ENCODE peak calls at places on chromosomes 7 and 10, in eight cellular contexts. E, S, W, D, I, H, Q and F are unnamed samples.

GRCh38 chr10:15642095-15642494 is 77.6 kb downstream of the ITGA8 start:
- DNase-seq in H (peak), E (no peak), W (no peak), I (no peak), Q (no peak), S (no peak), D (no peak), F (no peak)

GRCh38 chr7:28054531-28055160 is 125.9 kb downstream of the JAZF1 start:
- DNase-seq in H (no peak), D (no peak), W (no peak), I (no peak), S (no peak), E (peak), Q (no peak), F (no peak)

GRCh38 chr7:144936314-144936713 is 100.5 kb upstream of the TPK1 start:
- DNase-seq in E (no peak), I (no peak), Q (no peak), W (no peak), S (no peak), H (no peak), D (no peak), F (no peak)

GRCh38 chr7:2734761-2735571 is 47.0 kb downstream of the AMZ1 start:
- DNase-seq in Q (no peak), E (no peak), W (peak), H (no peak), I (peak), D (peak), S (no peak), F (peak)

GRCh38 chr7:44284881-44285541 is 40.4 kb downstream of the CAMK2B start:
- DNase-seq in S (no peak), I (no peak), D (peak), W (peak), H (no peak), Q (peak), E (no peak), F (peak)

GRCh38 chr7:132216847-132217246 is 359.4 kb downstream of the PLXNA4 start:
- DNase-seq in W (no peak), D (no peak), Q (no peak), E (no peak), I (no peak), S (no peak), H (no peak), F (no peak)

GRCh38 chr7:150383710-150384397 is 4.7 kb downstream of the ZNF775 start:
- DNase-seq in D (no peak), I (peak), E (no peak), H (no peak), Q (no peak), W (peak), S (no peak), F (no peak)

GRCh38 chr10:71966046-71967004 is 2.1 kb downstream of the CHST3 start:
- DNase-seq in H (peak), S (no peak), Q (no peak), W (no peak), D (no peak), I (no peak), E (peak), F (peak)

GRCh38 chr7:18437086-18437485 is 58.5 kb upstream of the HDAC9 start:
- DNase-seq in E (no peak), H (peak), Q (no peak), D (no peak), S (no peak), I (no peak), W (no peak), F (no peak)

GRCh38 chr7:93013471-93014061 is 104.2 kb downstream of the SAMD9 start:
- DNase-seq in D (no peak), W (no peak), E (no peak), H (peak), S (no peak), I (no peak), Q (no peak), F (no peak)

GRCh38 chr7:87046456-87046855 is 13.0 kb downstream of the ELAPOR2 start:
- DNase-seq in I (no peak), W (no peak), Q (no peak), H (no peak), S (no peak), E (no peak), D (no peak), F (no peak)

GRCh38 chr7:67610897-67611296 is 614.3 kb downstream of the TYW1 start:
- DNase-seq in Q (no peak), E (no peak), H (no peak), S (no peak), I (no peak), D (no peak), W (no peak), F (no peak)

GRCh38 chr10:3754727-3755439 is 30.1 kb downstream of the KLF6 start:
- DNase-seq in S (no peak), I (no peak), W (peak), H (peak), Q (no peak), D (no peak), E (peak), F (no peak)

GRCh38 chr10:42928064-42928463 is 145.5 kb downstream of the BMS1 start:
- DNase-seq in E (no peak), H (no peak), D (peak), W (peak), Q (no peak), I (no peak), S (no peak), F (no peak)

GRCh38 chr10:113690749-113691148 is 11.0 kb downstream of the CASP7 start:
- DNase-seq in Q (no peak), H (no peak), S (no peak), D (no peak), E (no peak), I (no peak), W (no peak), F (no peak)

GRCh38 chr10:74137992-74138391 is 12.6 kb downstream of the AP3M1 start:
- DNase-seq in Q (no peak), D (no peak), W (no peak), S (no peak), E (no peak), I (no peak), H (no peak), F (no peak)

GRCh38 chr10:29617880-29618340 is 16.9 kb downstream of the SVIL start:
- DNase-seq in D (no peak), I (no peak), S (no peak), Q (no peak), E (no peak), H (no peak), W (peak), F (no peak)

GRCh38 chr7:39130304-39130703 is 152.6 kb downstream of the POU6F2 start:
- DNase-seq in E (no peak), I (no peak), W (no peak), Q (no peak), H (no peak), D (no peak), S (no peak), F (no peak)

GRCh38 chr7:23020742-23021401 is 6.9 kb upstream of the HYCC1 start:
- DNase-seq in Q (no peak), I (no peak), D (no peak), E (peak), W (no peak), S (no peak), H (peak), F (no peak)

GRCh38 chr10:60448246-60448645 is 58.6 kb upstream of the ANK3 start:
- DNase-seq in H (no peak), E (no peak), Q (no peak), I (no peak), D (no peak), S (no peak), W (no peak), F (no peak)

GRCh38 chr10:84531396-84531795 is 203.0 kb downstream of the CCSER2 start:
- DNase-seq in S (no peak), W (no peak), H (no peak), D (no peak), I (no peak), Q (no peak), E (no peak), F (no peak)

GRCh38 chr10:21173433-21173963 is 276.4 kb upstream of the NEBL start:
- DNase-seq in D (no peak), E (no peak), Q (peak), H (no peak), S (no peak), W (peak), I (peak), F (no peak)

GRCh38 chr10:78776746-78777145 is 292.0 kb upstream of the ZMIZ1 start:
- DNase-seq in H (no peak), S (no peak), D (no peak), E (no peak), W (peak), I (no peak), Q (no peak), F (no peak)

GRCh38 chr7:70325509-70326101 is 727.3 kb downstream of the AUTS2 start:
- DNase-seq in H (peak), E (peak), D (no peak), I (no peak), S (no peak), Q (no peak), W (peak), F (no peak)

GRCh38 chr7:139914306-139914747 is 85.3 kb downstream of the TBXAS1 start:
- DNase-seq in H (peak), Q (no peak), D (no peak), W (no peak), I (no peak), S (no peak), E (peak), F (no peak)

GRCh38 chr10:33571616-33572015 is 237.1 kb upstream of the NRP1 start:
- DNase-seq in I (no peak), H (peak), W (no peak), E (peak), Q (no peak), S (no peak), D (no peak), F (no peak)

GRCh38 chr7:27739914-27740448 is at the start of gene TAX1BP1:
- DNase-seq in S (peak), H (peak), W (peak), E (peak), D (peak), Q (peak), I (peak), F (peak)

GRCh38 chr10:84825330-84825729 is 496.9 kb downstream of the CCSER2 start:
- DNase-seq in I (peak), S (no peak), H (peak), E (peak), Q (no peak), W (no peak), D (no peak), F (peak)

GRCh38 chr7:372939-373791 is 83.2 kb downstream of the FOXL3 start:
- DNase-seq in I (peak), E (no peak), D (peak), Q (peak), W (peak), H (no peak), S (no peak), F (peak)

GRCh38 chr10:64054392-64054791 is 533.2 kb downstream of the REEP3 start:
- DNase-seq in Q (no peak), E (no peak), I (no peak), H (no peak), S (no peak), W (no peak), D (no peak), F (no peak)

GRCh38 chr7:18855796-18856195 is 261.6 kb downstream of the TWIST1 start:
- DNase-seq in S (no peak), Q (no peak), E (no peak), H (peak), W (no peak), I (no peak), D (no peak), F (no peak)

GRCh38 chr7:127833641-127834040 is 181.6 kb downstream of the SND1 start:
- DNase-seq in I (no peak), W (no peak), D (no peak), Q (no peak), E (no peak), S (no peak), H (peak), F (no peak)

GRCh38 chr10:98273454-98273850 is 5.5 kb upstream of the LOXL4 start:
- DNase-seq in D (no peak), E (no peak), H (no peak), S (no peak), W (peak), I (no peak), Q (no peak), F (no peak)

DNA sequence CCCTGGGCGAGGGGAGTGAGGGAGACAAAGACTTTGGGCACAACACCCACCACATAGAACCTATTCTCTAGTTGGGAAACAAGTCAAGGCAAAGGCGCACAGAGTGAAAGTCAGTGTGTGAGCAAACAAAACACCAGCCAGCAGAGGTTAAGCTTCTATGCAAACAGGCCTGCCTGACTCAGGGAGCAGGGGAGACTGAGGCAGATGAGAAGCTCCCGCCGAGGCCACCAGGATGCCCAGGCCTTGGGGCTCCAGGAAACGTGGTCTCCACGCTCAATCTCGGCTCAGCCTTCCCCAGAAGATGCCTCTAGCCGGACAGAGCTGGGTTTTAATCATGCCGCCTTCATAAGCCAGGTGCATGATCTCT is 74.1 kb upstream of the KCNMA1 start:
- DNase-seq in W (no peak), Q (no peak), D (no peak), I (no peak), E (no peak), H (no peak), S (no peak), F (no peak)
- TF ChIP-seq CTCF in W (no peak), Q (no peak), D (no peak), I (no peak), E (peak), H (no peak), S (no peak), F (no peak)

DNA sequence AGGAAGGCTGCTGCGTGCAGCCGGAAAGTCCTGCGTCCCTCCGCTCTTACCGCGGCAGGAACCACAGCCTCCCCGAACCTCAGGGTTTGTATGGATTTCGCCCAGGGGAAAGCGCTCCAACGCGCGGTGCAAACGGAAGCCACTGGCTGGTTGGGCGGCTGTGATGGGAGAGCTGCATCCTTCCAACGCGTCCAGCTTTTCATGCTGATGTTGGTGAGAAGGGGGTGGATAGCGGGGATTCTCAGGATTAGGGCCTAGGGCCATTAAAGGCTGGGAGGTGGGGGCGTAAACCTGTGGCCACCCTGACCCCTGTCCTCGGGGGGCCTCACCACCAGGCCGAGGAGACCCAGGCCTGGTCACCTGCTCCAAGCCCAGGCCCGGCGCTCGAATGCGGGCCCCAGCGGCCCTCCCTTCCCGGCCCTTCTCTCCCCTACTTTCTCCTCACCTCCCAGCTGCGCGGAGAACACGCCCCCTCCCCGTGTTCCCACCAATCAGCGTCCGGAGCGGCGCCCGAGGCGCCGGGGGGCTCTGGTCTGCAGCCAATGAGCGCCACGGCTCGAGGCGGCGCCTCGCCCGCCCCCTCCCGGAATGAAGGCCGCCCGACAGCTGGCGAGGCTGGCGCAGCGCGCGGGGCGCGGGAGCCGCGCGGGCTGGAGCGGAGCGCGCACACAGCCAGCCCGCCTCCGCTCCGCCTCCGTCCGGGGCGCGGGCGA is 458 bp upstream of the NANOS1 start:
- DNase-seq in I (peak), E (peak), S (peak), Q (peak), D (peak), W (peak), H (peak), F (peak)
- TF ChIP-seq POLR2A in I (peak), E (no peak), S (no peak), Q (no peak), D (no peak), W (no peak), H (no peak), F (no peak)

GRCh38 chr7:128954830-128955797 is 17.4 kb downstream of the IRF5 start:
- DNase-seq in I (no peak), E (no peak), D (no peak), S (no peak), W (no peak), Q (no peak), H (peak), F (no peak)
- TF ChIP-seq CTCF in I (no peak), E (no peak), D (no peak), S (no peak), W (no peak), Q (no peak), H (no peak), F (no peak)

GRCh38 chr10:1069680-1070079 is 13.5 kb downstream of the WDR37 start:
- DNase-seq in H (no peak), S (no peak), I (no peak), E (no peak), D (no peak), W (no peak), Q (no peak), F (no peak)
- TF ChIP-seq POLR2A in H (no peak), S (no peak), I (no peak), E (no peak), D (no peak), W (no peak), Q (no peak), F (no peak)

GRCh38 chr7:30683839-30684238 is 1.6 kb upstream of the CRHR2 start:
- DNase-seq in S (no peak), I (no peak), E (no peak), W (no peak), Q (no peak), D (no peak), H (no peak), F (no peak)

GRCh38 chr7:30683306-30683705 is 1.1 kb upstream of the CRHR2 start:
- DNase-seq in E (no peak), H (no peak), I (no peak), D (no peak), W (no peak), S (no peak), Q (no peak), F (no peak)

GRCh38 chr7:30684351-30684750 is 2.1 kb upstream of the CRHR2 start:
- DNase-seq in E (no peak), Q (no peak), D (no peak), S (no peak), I (no peak), W (no peak), H (no peak), F (no peak)

GRCh38 chr7:30681262-30682130 is 760 bp downstream of the CRHR2 start:
- DNase-seq in E (no peak), W (no peak), H (no peak), D (no peak), S (no peak), I (no peak), Q (no peak), F (peak)

GRCh38 chr7:30682131-30683083 is at the start of gene CRHR2:
- DNase-seq in I (peak), Q (no peak), W (no peak), H (no peak), E (no peak), S (no peak), D (no peak), F (peak)
- TF ChIP-seq CTCF in I (peak), Q (no peak), W (no peak), H (no peak), E (peak), S (peak), D (peak), F (peak)

DNA sequence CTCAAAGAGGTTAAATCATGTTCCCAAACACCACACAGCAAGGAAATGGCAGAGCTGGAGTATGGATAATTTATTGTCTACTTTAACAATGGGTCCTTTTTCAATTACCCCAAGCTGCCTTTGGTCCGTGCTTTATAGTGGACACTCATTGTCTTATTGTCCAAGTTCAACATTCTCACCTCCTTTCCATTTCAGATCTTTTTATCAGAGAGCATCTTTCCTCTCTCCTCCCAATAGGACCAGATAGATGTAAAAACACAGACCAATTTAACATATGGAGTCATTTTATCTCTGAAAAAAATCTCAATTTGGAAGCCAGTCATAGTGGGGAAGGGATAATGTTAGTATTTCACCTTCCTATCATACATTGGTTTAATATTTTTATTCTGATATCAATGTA is 83.5 kb upstream of the WAC start:
- DNase-seq in E (no peak), I (no peak), D (no peak), Q (no peak), W (no peak), S (no peak), H (no peak), F (no peak)
- TF ChIP-seq POLR2A in E (no peak), I (no peak), D (no peak), Q (no peak), W (no peak), S (no peak), H (no peak), F (no peak)

DNA sequence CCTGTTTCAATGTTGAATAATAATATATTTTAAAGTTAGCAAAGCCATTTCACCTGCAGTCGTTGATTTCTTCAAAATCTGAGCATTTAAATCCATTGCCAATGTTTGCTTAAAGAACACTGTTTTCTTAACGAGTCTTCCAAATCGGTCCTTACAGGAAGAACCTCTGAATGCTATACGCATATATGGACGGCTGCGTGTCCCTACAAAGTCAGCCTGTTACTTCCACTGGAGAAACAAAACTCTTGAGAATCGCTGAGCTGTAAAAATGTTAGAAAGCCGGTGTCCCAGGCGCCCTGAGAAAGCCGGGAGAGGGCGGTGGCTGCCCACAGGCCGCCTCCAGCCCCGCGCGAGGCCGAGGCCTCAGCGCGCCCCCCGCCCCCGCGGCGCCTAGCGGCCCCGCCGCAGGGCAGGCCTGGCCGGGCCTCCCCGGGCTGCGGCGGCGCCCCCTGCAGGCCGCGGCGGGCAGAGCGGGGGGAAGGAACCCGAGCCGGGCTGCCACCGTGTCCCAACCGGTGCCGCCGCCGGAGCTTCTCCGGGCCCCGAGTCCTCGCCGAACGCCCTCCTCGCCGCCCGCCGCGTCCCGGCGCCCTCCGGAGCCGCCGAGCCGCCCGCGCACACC is at the start of gene FHIP2A:
- DNase-seq in I (peak), Q (peak), E (peak), W (peak), H (peak), D (peak), S (peak), F (peak)
- TF ChIP-seq CTCF in I (no peak), Q (no peak), E (peak), W (no peak), H (peak), D (no peak), S (peak), F (peak)